ENCODE peak calls at places on chromosomes 7 and 10, in seven cellular contexts. Z is endothelial cell, H is GM06990, N is transverse colon, M is prostate gland, Q is breast epithelium, O is brain microvascular endothelial cell. B is an unnamed sample.
A peak's percentile ranks its signal among the peaks of the same experiment; 100 is the strongest.

GRCh38 chr7:100220833-100221718 is 1.3 kb downstream of the PVRIG start:
- DNase-seq in Z (no peak), Q (peak; percentile 27), O (no peak), M (no peak), H (peak; percentile 86), N (peak; percentile 68), B (no peak)

GRCh38 chr10:133405272-133405671 is 11.3 kb downstream of the MTG1 start:
- DNase-seq in N (no peak), Q (no peak), O (no peak), Z (no peak), M (no peak), H (no peak), B (no peak)

GRCh38 chr7:10939237-10939910 is 34.3 kb upstream of the PHF14 start:
- DNase-seq in O (no peak), H (no peak), Z (no peak), N (peak; percentile 9), M (no peak), Q (no peak), B (no peak)

GRCh38 chr10:49395741-49396665 is at the start of gene DRGX:
- DNase-seq in M (no peak), Z (no peak), N (no peak), H (no peak), O (no peak), Q (no peak), B (no peak)

GRCh38 chr7:90383879-90384278 is 19.4 kb upstream of the CLDN12 start:
- DNase-seq in Q (no peak), M (no peak), N (no peak), O (peak; percentile 49), Z (no peak), H (no peak), B (no peak)

GRCh38 chr10:99854860-99855259 is 72.4 kb downstream of the ABCC2 start:
- DNase-seq in O (peak; percentile 81), Z (peak; percentile 31), H (no peak), M (no peak), Q (no peak), N (no peak), B (no peak)

GRCh38 chr7:78734626-78735025 is 718.8 kb downstream of the MAGI2 start:
- DNase-seq in M (no peak), H (no peak), O (no peak), Z (no peak), N (no peak), Q (no peak), B (no peak)

GRCh38 chr10:80414126-80414898 is 6.0 kb downstream of the PRXL2A start:
- DNase-seq in H (no peak), Z (no peak), M (no peak), Q (no peak), O (no peak), N (peak; percentile 48), B (no peak)

GRCh38 chr10:27646604-27647191 is 98.9 kb downstream of the MKX start:
- DNase-seq in Z (no peak), H (no peak), Q (no peak), N (no peak), O (no peak), M (no peak), B (no peak)

GRCh38 chr7:36227223-36227622 is 74.2 kb downstream of the EEPD1 start:
- DNase-seq in N (peak; percentile 54), M (peak; percentile 46), O (no peak), Z (no peak), Q (peak; percentile 90), H (no peak), B (no peak)

GRCh38 chr10:110336111-110336721 is 31.5 kb upstream of the SMNDC1 start:
- DNase-seq in Z (no peak), Q (peak; percentile 51), M (no peak), N (no peak), O (peak; percentile 90), H (no peak), B (no peak)

GRCh38 chr7:149253665-149254064 is 8.3 kb upstream of the ZNF783 start:
- DNase-seq in H (no peak), Q (no peak), Z (no peak), N (no peak), M (no peak), O (no peak), B (no peak)

GRCh38 chr7:11648980-11649379 is 183.0 kb downstream of the THSD7A start:
- DNase-seq in M (no peak), H (no peak), N (no peak), Q (no peak), O (peak; percentile 65), Z (no peak), B (no peak)

GRCh38 chr7:15555385-15555859 is 6.4 kb downstream of the AGMO start:
- DNase-seq in Z (no peak), Q (no peak), N (no peak), O (peak; percentile 24), H (no peak), M (no peak), B (no peak)

GRCh38 chr7:108384721-108385483 is 71.3 kb downstream of the NRCAM start:
- DNase-seq in O (no peak), H (no peak), Q (no peak), Z (no peak), N (no peak), M (no peak), B (no peak)

GRCh38 chr10:14571866-14572507 is 202.7 kb downstream of the FAM107B start:
- DNase-seq in H (no peak), Z (no peak), N (no peak), M (peak; percentile 94), Q (peak; percentile 66), O (peak; percentile 63), B (no peak)

GRCh38 chr10:34994565-34995142 is 95.5 kb downstream of the CUL2 start:
- DNase-seq in N (peak; percentile 40), H (peak; percentile 60), Q (peak; percentile 59), M (peak; percentile 62), Z (peak; percentile 61), O (peak; percentile 56), B (no peak)

GRCh38 chr10:34171957-34172527 is 643.1 kb downstream of the PARD3 start:
- DNase-seq in Z (no peak), Q (no peak), O (no peak), M (no peak), N (no peak), H (no peak), B (no peak)

GRCh38 chr10:70925377-70926214 is 37.2 kb upstream of the PCBD1 start:
- DNase-seq in O (no peak), Z (peak; percentile 73), H (peak; percentile 36), N (peak; percentile 41), M (peak; percentile 23), Q (peak; percentile 26), B (peak; percentile 32)

GRCh38 chr10:17029581-17030271 is 99.9 kb downstream of the CUBN start:
- DNase-seq in H (no peak), Z (peak; percentile 55), O (peak; percentile 93), Q (peak; percentile 32), M (no peak), N (peak; percentile 66), B (peak; percentile 64)

GRCh38 chr7:81625311-81625651 is 144.6 kb downstream of the HGF start:
- DNase-seq in Z (no peak), Q (no peak), M (no peak), N (no peak), O (no peak), H (no peak), B (no peak)

GRCh38 chr7:981793-982510 is 1.0 kb upstream of the CYP2W1 start:
- DNase-seq in Q (no peak), Z (no peak), H (no peak), N (no peak), M (peak; percentile 56), O (no peak), B (no peak)

GRCh38 chr10:97207756-97208346 is 22.1 kb upstream of the SLIT1 start:
- DNase-seq in H (no peak), N (no peak), Q (no peak), M (no peak), Z (no peak), O (no peak), B (no peak)

DNA sequence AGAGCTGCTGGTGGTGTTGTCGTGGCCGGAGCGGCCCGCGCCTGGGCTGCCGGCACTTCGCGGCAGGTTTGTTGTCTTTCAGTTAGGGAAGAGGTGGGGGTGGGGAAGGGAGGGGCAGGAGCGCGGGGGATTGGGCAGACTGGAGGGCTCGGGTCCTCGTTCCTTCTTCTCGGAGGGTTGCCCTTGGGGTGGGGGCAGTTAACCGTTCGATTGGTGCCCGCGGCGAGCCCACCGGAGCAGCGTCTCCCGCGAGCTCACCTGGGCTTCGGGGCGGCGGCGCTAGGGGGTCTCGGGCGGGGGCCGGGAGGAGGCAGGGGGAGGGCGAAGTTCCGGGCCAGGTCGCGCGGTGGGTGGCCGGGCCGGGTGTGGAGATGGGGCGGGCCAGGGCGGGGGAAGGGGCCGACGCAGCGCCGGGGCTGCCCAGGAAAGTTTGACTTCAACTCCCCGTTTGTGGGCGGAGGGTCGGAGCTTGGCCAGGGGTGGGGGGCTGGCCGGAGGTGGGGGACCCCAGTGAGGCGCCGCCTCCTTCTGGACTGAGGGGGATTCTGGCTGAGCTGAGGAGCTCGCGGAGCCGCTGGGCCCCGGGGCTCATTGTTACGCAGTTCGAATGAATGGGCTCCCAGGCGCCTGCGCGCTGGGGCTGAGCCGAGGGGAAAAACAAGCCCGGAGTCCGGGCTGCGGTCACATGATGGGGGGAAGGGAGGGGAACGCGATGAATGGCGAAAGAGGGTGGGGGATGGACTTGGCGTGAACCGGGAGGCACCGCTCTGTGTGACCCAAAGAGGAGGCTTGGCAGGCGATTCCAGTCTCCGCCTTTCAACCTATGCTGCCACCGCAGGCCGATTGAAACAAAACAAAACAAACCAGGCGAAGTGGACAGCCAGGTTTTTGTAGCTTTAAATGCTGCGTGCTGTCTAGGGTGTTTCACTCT is 582 bp downstream of the HBP1 start:
- DNase-seq in O (peak; percentile 93), Z (peak; percentile 94), Q (peak; percentile 97), M (peak; percentile 98), H (peak; percentile 87), N (peak; percentile 96), B (peak; percentile 94)
- TF ChIP-seq CTCF in O (peak; percentile 18), Z (no peak), Q (no peak), M (no peak), H (no peak), N (no peak), B (no peak)

GRCh38 chr7:156680281-156680680 is 39.7 kb downstream of the RNF32 start:
- DNase-seq in Z (no peak), H (no peak), N (no peak), O (no peak), M (no peak), Q (no peak), B (no peak)
- TF ChIP-seq CTCF in Z (no peak), H (no peak), N (no peak), O (no peak), M (no peak), Q (no peak), B (no peak)

DNA sequence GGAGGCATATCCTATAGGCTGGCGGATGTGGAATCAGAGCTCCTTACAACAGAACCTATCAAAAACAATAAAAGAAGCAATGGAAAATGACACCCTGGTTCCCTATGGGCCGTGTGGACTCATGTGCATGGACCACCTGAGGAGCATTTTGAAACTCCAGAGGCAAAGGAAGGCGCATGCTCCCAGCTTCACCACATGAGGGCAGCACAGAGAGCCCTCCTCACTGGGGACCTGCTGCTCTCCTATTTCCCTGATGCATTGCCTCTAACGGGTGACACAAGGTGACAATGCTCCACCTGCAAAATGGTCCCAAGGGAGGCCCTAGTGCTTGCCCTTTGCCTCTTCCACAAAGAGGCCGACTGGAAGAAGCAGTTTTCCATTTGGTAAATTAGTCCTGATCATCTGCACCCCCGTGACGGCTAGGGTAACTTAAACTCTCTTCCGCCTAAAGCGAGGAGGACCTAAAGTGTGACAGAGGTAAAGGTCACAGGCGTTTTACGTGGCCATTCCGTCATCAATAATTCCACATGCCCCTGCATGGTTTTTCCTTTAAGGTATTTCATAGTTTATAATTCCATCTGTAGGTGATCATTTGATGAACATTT is 67.7 kb downstream of the GPAM start:
- DNase-seq in N (peak; percentile 25), H (no peak), O (peak; percentile 18), Q (no peak), M (no peak), Z (peak; percentile 67), B (no peak)
- TF ChIP-seq CTCF in N (peak; percentile 68), H (peak; percentile 89), O (peak; percentile 70), Q (no peak), M (no peak), Z (peak; percentile 69), B (no peak)

GRCh38 chr7:142939226-142939910 is at the start of gene LLCFC1:
- DNase-seq in Z (no peak), H (no peak), M (peak; percentile 40), Q (no peak), O (no peak), N (no peak), B (no peak)
- TF ChIP-seq CTCF in Z (no peak), H (peak; percentile 58), M (no peak), Q (no peak), O (no peak), N (no peak), B (no peak)

B was measured in omental fat pad.